ENCODE peak calls at places on chromosomes 11 and 22, in seven cellular contexts. One of them, this sample, is unnamed.

GRCh38 chr11:1151366-1152315 is 6.1 kb upstream of the MUC5AC start:
- DNase-seq in heart right ventricle: no peak
- DNase-seq in left ventricle myocardium inferior: no peak
- DNase-seq in cardiac muscle cell: no peak
- DNase-seq in dorsolateral prefrontal cortex: peak; percentile 8
- DNase-seq in IMR-90: no peak
- DNase-seq in fibroblast of the aortic adventitia: no peak
- DNase-seq in this sample: no peak

GRCh38 chr22:30728829-30729228 is 34.2 kb downstream of the OSBP2 start:
- DNase-seq in heart right ventricle: no peak
- DNase-seq in left ventricle myocardium inferior: no peak
- DNase-seq in cardiac muscle cell: no peak
- DNase-seq in dorsolateral prefrontal cortex: no peak
- DNase-seq in IMR-90: no peak
- DNase-seq in fibroblast of the aortic adventitia: no peak
- DNase-seq in this sample: no peak

GRCh38 chr11:121488145-121488544 is 35.4 kb upstream of the SORL1-AS1 start:
- DNase-seq in heart right ventricle: peak; percentile 19
- DNase-seq in left ventricle myocardium inferior: no peak
- DNase-seq in cardiac muscle cell: no peak
- DNase-seq in dorsolateral prefrontal cortex: no peak
- DNase-seq in IMR-90: no peak
- DNase-seq in fibroblast of the aortic adventitia: no peak
- DNase-seq in this sample: no peak

GRCh38 chr22:24398409-24398808 is 29.0 kb upstream of the ADORA2A start:
- DNase-seq in heart right ventricle: no peak
- DNase-seq in left ventricle myocardium inferior: no peak
- DNase-seq in cardiac muscle cell: no peak
- DNase-seq in dorsolateral prefrontal cortex: no peak
- DNase-seq in IMR-90: peak; percentile 68
- DNase-seq in fibroblast of the aortic adventitia: no peak
- DNase-seq in this sample: no peak

GRCh38 chr11:35126000-35126878 is 12.7 kb upstream of the CD44 start:
- DNase-seq in heart right ventricle: no peak
- DNase-seq in left ventricle myocardium inferior: no peak
- DNase-seq in cardiac muscle cell: no peak
- DNase-seq in dorsolateral prefrontal cortex: no peak
- DNase-seq in IMR-90: no peak
- DNase-seq in fibroblast of the aortic adventitia: no peak
- DNase-seq in this sample: no peak

GRCh38 chr11:44880953-44881352 is 69.7 kb downstream of the TP53I11 start:
- DNase-seq in heart right ventricle: no peak
- DNase-seq in left ventricle myocardium inferior: no peak
- DNase-seq in cardiac muscle cell: no peak
- DNase-seq in dorsolateral prefrontal cortex: no peak
- DNase-seq in IMR-90: no peak
- DNase-seq in fibroblast of the aortic adventitia: no peak
- DNase-seq in this sample: no peak

GRCh38 chr11:128733440-128734115 is 39.7 kb downstream of the FLI1 start:
- DNase-seq in heart right ventricle: no peak
- DNase-seq in left ventricle myocardium inferior: no peak
- DNase-seq in cardiac muscle cell: no peak
- DNase-seq in dorsolateral prefrontal cortex: no peak
- DNase-seq in IMR-90: peak; percentile 66
- DNase-seq in fibroblast of the aortic adventitia: no peak
- DNase-seq in this sample: no peak

GRCh38 chr11:66665369-66665768 is 12.3 kb downstream of the RBM4B start:
- DNase-seq in heart right ventricle: no peak
- DNase-seq in left ventricle myocardium inferior: no peak
- DNase-seq in cardiac muscle cell: no peak
- DNase-seq in dorsolateral prefrontal cortex: no peak
- DNase-seq in IMR-90: no peak
- DNase-seq in fibroblast of the aortic adventitia: no peak
- DNase-seq in this sample: no peak

GRCh38 chr11:19441752-19442553 is 201.2 kb upstream of the E2F8 start:
- DNase-seq in heart right ventricle: peak; percentile 31
- DNase-seq in left ventricle myocardium inferior: peak; percentile 27
- DNase-seq in cardiac muscle cell: peak; percentile 42
- DNase-seq in dorsolateral prefrontal cortex: no peak
- DNase-seq in IMR-90: peak; percentile 98
- DNase-seq in fibroblast of the aortic adventitia: peak; percentile 99
- DNase-seq in this sample: no peak

GRCh38 chr11:8291421-8292350 is 28.0 kb upstream of the LMO1 start:
- DNase-seq in heart right ventricle: no peak
- DNase-seq in left ventricle myocardium inferior: no peak
- DNase-seq in cardiac muscle cell: no peak
- DNase-seq in dorsolateral prefrontal cortex: peak; percentile 26
- DNase-seq in IMR-90: no peak
- DNase-seq in fibroblast of the aortic adventitia: no peak
- DNase-seq in this sample: no peak

GRCh38 chr22:35899736-35900135 is 128.9 kb downstream of the RBFOX2 start:
- DNase-seq in heart right ventricle: no peak
- DNase-seq in left ventricle myocardium inferior: no peak
- DNase-seq in cardiac muscle cell: no peak
- DNase-seq in dorsolateral prefrontal cortex: no peak
- DNase-seq in IMR-90: no peak
- DNase-seq in fibroblast of the aortic adventitia: peak; percentile 32
- DNase-seq in this sample: no peak

GRCh38 chr11:110176366-110177056 is 83.3 kb downstream of the ZC3H12C start:
- DNase-seq in heart right ventricle: no peak
- DNase-seq in left ventricle myocardium inferior: no peak
- DNase-seq in cardiac muscle cell: no peak
- DNase-seq in dorsolateral prefrontal cortex: no peak
- DNase-seq in IMR-90: peak; percentile 51
- DNase-seq in fibroblast of the aortic adventitia: no peak
- DNase-seq in this sample: no peak

GRCh38 chr11:76835928-76836612 is 24.6 kb upstream of the ACER3 start:
- DNase-seq in heart right ventricle: no peak
- DNase-seq in left ventricle myocardium inferior: peak; percentile 33
- DNase-seq in cardiac muscle cell: no peak
- DNase-seq in dorsolateral prefrontal cortex: no peak
- DNase-seq in IMR-90: peak; percentile 68
- DNase-seq in fibroblast of the aortic adventitia: peak; percentile 94
- DNase-seq in this sample: no peak

GRCh38 chr22:40541300-40541699 is 95.2 kb downstream of the MRTFA start:
- DNase-seq in heart right ventricle: no peak
- DNase-seq in left ventricle myocardium inferior: no peak
- DNase-seq in cardiac muscle cell: no peak
- DNase-seq in dorsolateral prefrontal cortex: no peak
- DNase-seq in IMR-90: no peak
- DNase-seq in fibroblast of the aortic adventitia: no peak
- DNase-seq in this sample: no peak

GRCh38 chr11:128694618-128695481 is 978 bp downstream of the FLI1 start:
- DNase-seq in heart right ventricle: peak; percentile 49
- DNase-seq in left ventricle myocardium inferior: no peak
- DNase-seq in cardiac muscle cell: peak; percentile 13
- DNase-seq in dorsolateral prefrontal cortex: no peak
- DNase-seq in IMR-90: no peak
- DNase-seq in fibroblast of the aortic adventitia: peak; percentile 42
- DNase-seq in this sample: peak; percentile 35

GRCh38 chr11:1570896-1571759 is 943 bp downstream of the DUSP8 start:
- DNase-seq in heart right ventricle: no peak
- DNase-seq in left ventricle myocardium inferior: no peak
- DNase-seq in cardiac muscle cell: no peak
- DNase-seq in dorsolateral prefrontal cortex: no peak
- DNase-seq in IMR-90: no peak
- DNase-seq in fibroblast of the aortic adventitia: no peak
- DNase-seq in this sample: no peak

GRCh38 chr11:18461909-18462308 is 6.3 kb downstream of the LDHAL6A start:
- DNase-seq in heart right ventricle: no peak
- DNase-seq in left ventricle myocardium inferior: no peak
- DNase-seq in cardiac muscle cell: no peak
- DNase-seq in dorsolateral prefrontal cortex: no peak
- DNase-seq in IMR-90: no peak
- DNase-seq in fibroblast of the aortic adventitia: no peak
- DNase-seq in this sample: no peak

GRCh38 chr11:86151188-86152005 is 82.5 kb upstream of the PICALM start:
- DNase-seq in heart right ventricle: peak; percentile 47
- DNase-seq in left ventricle myocardium inferior: peak; percentile 34
- DNase-seq in cardiac muscle cell: peak; percentile 27
- DNase-seq in dorsolateral prefrontal cortex: peak; percentile 66
- DNase-seq in IMR-90: peak; percentile 23
- DNase-seq in fibroblast of the aortic adventitia: peak; percentile 55
- DNase-seq in this sample: no peak

GRCh38 chr11:95498731-95499396 is 267.9 kb upstream of the SESN3 start:
- DNase-seq in heart right ventricle: no peak
- DNase-seq in left ventricle myocardium inferior: no peak
- DNase-seq in cardiac muscle cell: no peak
- DNase-seq in dorsolateral prefrontal cortex: no peak
- DNase-seq in IMR-90: no peak
- DNase-seq in fibroblast of the aortic adventitia: no peak
- DNase-seq in this sample: no peak

GRCh38 chr11:65551572-65552398 is 6.4 kb downstream of the LTBP3 start:
- DNase-seq in heart right ventricle: peak; percentile 60
- DNase-seq in left ventricle myocardium inferior: peak; percentile 45
- DNase-seq in cardiac muscle cell: peak; percentile 71
- DNase-seq in dorsolateral prefrontal cortex: peak; percentile 45
- DNase-seq in IMR-90: peak; percentile 22
- DNase-seq in fibroblast of the aortic adventitia: no peak
- DNase-seq in this sample: peak; percentile 62

GRCh38 chr11:38791346-38791961 is 2193.4 kb upstream of the RAG2 start:
- DNase-seq in heart right ventricle: no peak
- DNase-seq in left ventricle myocardium inferior: no peak
- DNase-seq in cardiac muscle cell: peak; percentile 88
- DNase-seq in dorsolateral prefrontal cortex: no peak
- DNase-seq in IMR-90: peak; percentile 58
- DNase-seq in fibroblast of the aortic adventitia: peak; percentile 67
- DNase-seq in this sample: no peak

GRCh38 chr11:118608268-118609214 is 1.1 kb downstream of the PHLDB1 start:
- DNase-seq in heart right ventricle: peak; percentile 81
- DNase-seq in left ventricle myocardium inferior: peak; percentile 79
- DNase-seq in cardiac muscle cell: peak; percentile 51
- DNase-seq in dorsolateral prefrontal cortex: peak; percentile 56
- DNase-seq in IMR-90: peak; percentile 85
- DNase-seq in fibroblast of the aortic adventitia: peak; percentile 89
- DNase-seq in this sample: peak; percentile 76

GRCh38 chr11:41316726-41317125 is 142.7 kb downstream of the LRRC4C start:
- DNase-seq in heart right ventricle: no peak
- DNase-seq in left ventricle myocardium inferior: no peak
- DNase-seq in cardiac muscle cell: no peak
- DNase-seq in dorsolateral prefrontal cortex: no peak
- DNase-seq in IMR-90: no peak
- DNase-seq in fibroblast of the aortic adventitia: no peak
- DNase-seq in this sample: no peak

GRCh38 chr11:86035920-86036319 is 33.0 kb downstream of the PICALM start:
- DNase-seq in heart right ventricle: no peak
- DNase-seq in left ventricle myocardium inferior: no peak
- DNase-seq in cardiac muscle cell: no peak
- DNase-seq in dorsolateral prefrontal cortex: no peak
- DNase-seq in IMR-90: no peak
- DNase-seq in fibroblast of the aortic adventitia: no peak
- DNase-seq in this sample: no peak

GRCh38 chr11:8289426-8290047 is 25.9 kb upstream of the LMO1 start:
- DNase-seq in heart right ventricle: no peak
- DNase-seq in left ventricle myocardium inferior: no peak
- DNase-seq in cardiac muscle cell: no peak
- DNase-seq in dorsolateral prefrontal cortex: no peak
- DNase-seq in IMR-90: no peak
- DNase-seq in fibroblast of the aortic adventitia: no peak
- DNase-seq in this sample: no peak

GRCh38 chr11:92226331-92227232 is 2.0 kb downstream of the FAT3 start:
- DNase-seq in heart right ventricle: peak; percentile 13
- DNase-seq in left ventricle myocardium inferior: no peak
- DNase-seq in cardiac muscle cell: peak; percentile 62
- DNase-seq in dorsolateral prefrontal cortex: no peak
- DNase-seq in IMR-90: no peak
- DNase-seq in fibroblast of the aortic adventitia: no peak
- DNase-seq in this sample: no peak

GRCh38 chr11:90947930-90948329 is 725.1 kb upstream of the CHORDC1 start:
- DNase-seq in heart right ventricle: no peak
- DNase-seq in left ventricle myocardium inferior: no peak
- DNase-seq in cardiac muscle cell: no peak
- DNase-seq in dorsolateral prefrontal cortex: no peak
- DNase-seq in IMR-90: no peak
- DNase-seq in fibroblast of the aortic adventitia: no peak
- DNase-seq in this sample: no peak
- TF ChIP-seq CTCF in heart right ventricle: peak; percentile 25
- TF ChIP-seq CTCF in left ventricle myocardium inferior: peak; percentile 36
- TF ChIP-seq CTCF in cardiac muscle cell: no peak
- TF ChIP-seq CTCF in dorsolateral prefrontal cortex: no peak
- TF ChIP-seq CTCF in IMR-90: no peak
- TF ChIP-seq CTCF in fibroblast of the aortic adventitia: no peak
- TF ChIP-seq CTCF in this sample: no peak

GRCh38 chr11:103326070-103326794 is 217.0 kb downstream of the DYNC2H1 start:
- DNase-seq in heart right ventricle: no peak
- DNase-seq in left ventricle myocardium inferior: no peak
- DNase-seq in cardiac muscle cell: peak; percentile 62
- DNase-seq in dorsolateral prefrontal cortex: no peak
- DNase-seq in IMR-90: peak; percentile 78
- DNase-seq in fibroblast of the aortic adventitia: peak; percentile 86
- DNase-seq in this sample: no peak
- TF ChIP-seq CTCF in heart right ventricle: peak; percentile 63
- TF ChIP-seq CTCF in left ventricle myocardium inferior: peak; percentile 70
- TF ChIP-seq CTCF in cardiac muscle cell: peak; percentile 84
- TF ChIP-seq CTCF in dorsolateral prefrontal cortex: peak; percentile 60
- TF ChIP-seq CTCF in IMR-90: peak; percentile 91
- TF ChIP-seq CTCF in fibroblast of the aortic adventitia: peak; percentile 86
- TF ChIP-seq CTCF in this sample: peak; percentile 50

GRCh38 chr11:2693851-2694261 is 5.9 kb downstream of the KCNQ1OT1 start:
- DNase-seq in heart right ventricle: no peak
- DNase-seq in left ventricle myocardium inferior: peak; percentile 7
- DNase-seq in cardiac muscle cell: no peak
- DNase-seq in dorsolateral prefrontal cortex: no peak
- DNase-seq in IMR-90: no peak
- DNase-seq in fibroblast of the aortic adventitia: no peak
- DNase-seq in this sample: no peak
- TF ChIP-seq CTCF in heart right ventricle: no peak
- TF ChIP-seq CTCF in left ventricle myocardium inferior: no peak
- TF ChIP-seq CTCF in cardiac muscle cell: no peak
- TF ChIP-seq CTCF in dorsolateral prefrontal cortex: no peak
- TF ChIP-seq CTCF in IMR-90: no peak
- TF ChIP-seq CTCF in fibroblast of the aortic adventitia: no peak
- TF ChIP-seq CTCF in this sample: no peak

DNA sequence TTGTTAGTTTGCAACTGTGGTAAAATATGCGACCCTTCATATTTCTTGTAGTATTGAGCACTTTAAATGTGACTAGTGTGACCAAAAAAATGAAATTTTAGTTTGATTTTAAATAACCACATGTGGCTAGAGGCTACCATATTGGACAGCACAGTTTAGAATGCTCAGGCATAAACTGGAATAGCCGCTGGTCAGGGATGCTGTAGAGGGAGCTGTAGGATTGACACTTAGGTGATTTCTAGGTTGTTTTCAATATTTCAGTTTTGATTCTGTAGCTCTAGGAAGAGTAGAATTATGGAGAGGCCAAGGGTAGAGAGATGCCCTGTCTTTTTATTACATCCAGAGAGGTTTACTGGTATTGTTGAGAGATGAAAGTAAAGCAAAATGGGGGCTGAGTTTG is 10.8 kb upstream of the VSIG10L2 start:
- DNase-seq in heart right ventricle: no peak
- DNase-seq in left ventricle myocardium inferior: no peak
- DNase-seq in cardiac muscle cell: no peak
- DNase-seq in dorsolateral prefrontal cortex: no peak
- DNase-seq in IMR-90: no peak
- DNase-seq in fibroblast of the aortic adventitia: no peak
- DNase-seq in this sample: no peak
- TF ChIP-seq CTCF in heart right ventricle: no peak
- TF ChIP-seq CTCF in left ventricle myocardium inferior: no peak
- TF ChIP-seq CTCF in cardiac muscle cell: no peak
- TF ChIP-seq CTCF in dorsolateral prefrontal cortex: no peak
- TF ChIP-seq CTCF in IMR-90: no peak
- TF ChIP-seq CTCF in fibroblast of the aortic adventitia: no peak
- TF ChIP-seq CTCF in this sample: no peak